ENCODE peak calls at places on chromosomes 7 and 10, in four cellular contexts. N, S, Y and T are unnamed samples.

GRCh38 chr10:119449760-119450461 is 92.6 kb downstream of the RGS10 start:
- DNase-seq in N (no peak), S (no peak), Y (no peak), T (peak)

GRCh38 chr10:7408003-7408493 is 2.8 kb downstream of the SFMBT2 start:
- DNase-seq in N (no peak), S (peak), Y (no peak), T (no peak)

GRCh38 chr10:12844796-12845524 is 156.6 kb downstream of the CCDC3 start:
- DNase-seq in N (no peak), S (no peak), Y (peak), T (peak)

GRCh38 chr7:150895809-150896208 is 43.5 kb downstream of the AOC1 start:
- DNase-seq in N (no peak), S (no peak), Y (no peak), T (peak)

GRCh38 chr7:73976761-73977625 is 51.0 kb upstream of the ELN start:
- DNase-seq in N (no peak), S (no peak), Y (no peak), T (no peak)

GRCh38 chr7:36277247-36277542 is 112.5 kb upstream of the ANLN start:
- DNase-seq in N (no peak), S (no peak), Y (no peak), T (no peak)

GRCh38 chr10:103931603-103932002 is 13.6 kb upstream of the STN1 start:
- DNase-seq in N (no peak), S (no peak), Y (no peak), T (no peak)

GRCh38 chr7:105173586-105173985 is 159.6 kb downstream of the KMT2E start:
- DNase-seq in N (no peak), S (no peak), Y (no peak), T (no peak)

GRCh38 chr10:70540089-70540788 is 61.7 kb downstream of the PALD1 start:
- DNase-seq in N (no peak), S (no peak), Y (peak), T (no peak)

GRCh38 chr10:45470098-45471012 is 96.3 kb downstream of the ALOX5 start:
- DNase-seq in N (no peak), S (peak), Y (no peak), T (no peak)

GRCh38 chr10:14192746-14193145 is 138.0 kb downstream of the FRMD4A start:
- DNase-seq in N (no peak), S (no peak), Y (no peak), T (no peak)

GRCh38 chr10:101938316-101939272 is 95.0 kb upstream of the KCNIP2 start:
- DNase-seq in N (no peak), S (no peak), Y (no peak), T (peak)

GRCh38 chr7:2403718-2404648 is 572 bp downstream of the CHST12 start:
- DNase-seq in N (no peak), S (no peak), Y (peak), T (peak)

GRCh38 chr10:5892007-5892406 is 2.0 kb downstream of the FBH1 start:
- DNase-seq in N (no peak), S (no peak), Y (no peak), T (no peak)

GRCh38 chr7:2872296-2872874 is 28.3 kb upstream of the GNA12 start:
- DNase-seq in N (peak), S (no peak), Y (no peak), T (no peak)

GRCh38 chr10:99798031-99798430 is 15.6 kb downstream of the ABCC2 start:
- DNase-seq in N (no peak), S (no peak), Y (no peak), T (no peak)

GRCh38 chr10:13973742-13974141 is 357.0 kb downstream of the FRMD4A start:
- DNase-seq in N (no peak), S (no peak), Y (no peak), T (no peak)

GRCh38 chr7:76328390-76328789 is 25.9 kb downstream of the HSPB1 start:
- DNase-seq in N (no peak), S (no peak), Y (no peak), T (no peak)

GRCh38 chr7:131188367-131189339 is 139.0 kb upstream of the MKLN1 start:
- DNase-seq in N (no peak), S (peak), Y (peak), T (peak)

GRCh38 chr7:98921608-98922372 is 43.5 kb downstream of the TRRAP start:
- DNase-seq in N (no peak), S (no peak), Y (no peak), T (no peak)

GRCh38 chr10:32377458-32378370 is 30.8 kb upstream of the EPC1 start:
- DNase-seq in N (peak), S (peak), Y (no peak), T (peak)

GRCh38 chr7:44814956-44815355 is 18.5 kb downstream of the PPIA start:
- DNase-seq in N (no peak), S (no peak), Y (no peak), T (no peak)

GRCh38 chr7:29812185-29812876 is 6.0 kb downstream of the WIPF3 start:
- DNase-seq in N (no peak), S (no peak), Y (no peak), T (no peak)

GRCh38 chr7:7934945-7935344 is 33.7 kb upstream of the GLCCI1 start:
- DNase-seq in N (no peak), S (no peak), Y (no peak), T (no peak)

GRCh38 chr10:29160110-29160669 is 128.7 kb upstream of the LYZL1 start:
- DNase-seq in N (no peak), S (no peak), Y (peak), T (peak)

GRCh38 chr10:129193148-129193547 is 273.9 kb upstream of the MGMT start:
- DNase-seq in N (no peak), S (no peak), Y (no peak), T (peak)

GRCh38 chr7:77413861-77414424 is 2.2 kb downstream of the GSAP start:
- DNase-seq in N (no peak), S (no peak), Y (no peak), T (no peak)

GRCh38 chr10:58177362-58177947 is 90.2 kb downstream of the IPMK start:
- DNase-seq in N (peak), S (peak), Y (peak), T (peak)

GRCh38 chr7:29995652-29996051 is 6.1 kb upstream of the SCRN1 start:
- DNase-seq in N (no peak), S (no peak), Y (no peak), T (no peak)

GRCh38 chr7:89661876-89662275 is 492.4 kb upstream of the STEAP1 start:
- DNase-seq in N (peak), S (no peak), Y (no peak), T (peak)

GRCh38 chr10:102311025-102311420 is 65.7 kb downstream of the GBF1 start:
- DNase-seq in N (no peak), S (no peak), Y (no peak), T (no peak)

GRCh38 chr7:139212133-139212532 is 18.9 kb upstream of the UBN2 start:
- DNase-seq in N (no peak), S (no peak), Y (no peak), T (no peak)